ENCODE peak calls at places on chromosome 13, in four cellular contexts. U is T-helper 1 cell, G is endothelial cell of umbilical vein, E is caudate nucleus. L is an unnamed sample.

GRCh38 chr13:79389031-79389430 is 17.0 kb downstream of the RBM26 start:
- DNase-seq in U (no peak), G (no peak), E (no peak), L (no peak)

GRCh38 chr13:51849145-51850101 is 4.4 kb upstream of the TMEM272 start:
- DNase-seq in U (no peak), G (no peak), E (no peak), L (peak)

GRCh38 chr13:55615080-55615479 is 1525.6 kb upstream of the PRR20A start:
- DNase-seq in U (no peak), G (no peak), E (no peak), L (no peak)

GRCh38 chr13:112893570-112894422 is 75.2 kb upstream of the MCF2L start:
- DNase-seq in U (peak), G (peak), E (no peak), L (peak)

GRCh38 chr13:88754141-88754540 is 1083.0 kb downstream of the SLITRK5 start:
- DNase-seq in U (no peak), G (no peak), E (peak), L (no peak)

GRCh38 chr13:86464193-86464592 is 665.0 kb upstream of the SLITRK6 start:
- DNase-seq in U (no peak), G (no peak), E (no peak), L (no peak)

GRCh38 chr13:63308585-63308984 is 1892.9 kb upstream of the PCDH20 start:
- DNase-seq in U (no peak), G (no peak), E (no peak), L (no peak)

GRCh38 chr13:31794452-31794851 is 55.1 kb downstream of the RXFP2 start:
- DNase-seq in U (no peak), G (no peak), E (no peak), L (no peak)

GRCh38 chr13:65508745-65509144 is 1721.4 kb downstream of the PCDH9 start:
- DNase-seq in U (no peak), G (no peak), E (no peak), L (no peak)

GRCh38 chr13:41563501-41564001 is 106.2 kb downstream of the RGCC start:
- DNase-seq in U (no peak), G (peak), E (no peak), L (peak)

GRCh38 chr13:39417643-39418042 is 185.3 kb downstream of the LHFPL6 start:
- DNase-seq in U (no peak), G (peak), E (no peak), L (peak)

GRCh38 chr13:99528547-99528946 is 27.3 kb downstream of the TM9SF2 start:
- DNase-seq in U (peak), G (peak), E (no peak), L (peak)

GRCh38 chr13:104318121-104318520 is 1251.9 kb upstream of the SLC10A2 start:
- DNase-seq in U (no peak), G (peak), E (no peak), L (no peak)

GRCh38 chr13:110448677-110449076 is 112.8 kb downstream of the RAB20 start:
- DNase-seq in U (no peak), G (no peak), E (no peak), L (no peak)

GRCh38 chr13:60372141-60372540 is 24.9 kb upstream of the TDRD3 start:
- DNase-seq in U (no peak), G (no peak), E (no peak), L (no peak)

GRCh38 chr13:102729560-102730275 is 34.9 kb upstream of the METTL21C start:
- DNase-seq in U (no peak), G (peak), E (no peak), L (peak)

GRCh38 chr13:48542138-48542537 is 9.3 kb upstream of the RCBTB2 start:
- DNase-seq in U (no peak), G (no peak), E (no peak), L (no peak)

GRCh38 chr13:51912091-51912490 is 50.3 kb downstream of the CCDC70 start:
- DNase-seq in U (no peak), G (no peak), E (peak), L (no peak)

GRCh38 chr13:92303428-92303827 is 905.0 kb downstream of the GPC5 start:
- DNase-seq in U (no peak), G (no peak), E (no peak), L (no peak)

GRCh38 chr13:102311433-102311796 is 90.4 kb downstream of the FGF14 start:
- DNase-seq in U (no peak), G (no peak), E (no peak), L (no peak)

GRCh38 chr13:102484329-102484728 is 82.5 kb upstream of the FGF14 start:
- DNase-seq in U (no peak), G (no peak), E (no peak), L (no peak)

GRCh38 chr13:35471466-35472307 is 4.8 kb downstream of the MAB21L1 start:
- DNase-seq in U (no peak), G (no peak), E (no peak), L (no peak)

GRCh38 chr13:100535401-100536135 is 53.0 kb downstream of the GGACT start:
- DNase-seq in U (no peak), G (no peak), E (no peak), L (no peak)

GRCh38 chr13:48603375-48603774 is 50.4 kb upstream of the CYSLTR2 start:
- DNase-seq in U (no peak), G (no peak), E (no peak), L (no peak)

GRCh38 chr13:32265726-32266125 is 49.4 kb downstream of the ZAR1L start:
- DNase-seq in U (no peak), G (peak), E (no peak), L (no peak)

GRCh38 chr13:95023405-95023804 is 277.8 kb downstream of the ABCC4 start:
- DNase-seq in U (no peak), G (no peak), E (no peak), L (peak)